ENCODE peak calls at places on chromosomes 3 and 15, in nine cellular contexts. J is PC-3, C is GM23248, K is GM23338, O is SK-N-SH, R is HCT116, Q is MM.1S, M is neural progenitor cell, X is hepatocyte. T is an unnamed sample.

GRCh38 chr3:47578119-47578630 is 490 bp downstream of the CSPG5 start:
- DNase-seq in X (peak), M (peak), O (peak), C (peak), Q (peak), R (no peak), J (no peak), K (peak), T (peak)

GRCh38 chr3:46667657-46668056 is 25.8 kb downstream of the ALS2CL start:
- DNase-seq in J (no peak), O (peak), Q (no peak), C (no peak), X (no peak), K (no peak), R (no peak), M (no peak), T (no peak)

GRCh38 chr3:82581350-82581749 is 819.9 kb upstream of the GBE1 start:
- DNase-seq in K (peak), X (no peak), M (no peak), Q (no peak), J (no peak), O (no peak), C (no peak), R (no peak), T (no peak)

GRCh38 chr15:75648156-75649000 is 666 bp downstream of the SNX33 start:
- DNase-seq in O (peak), M (peak), J (no peak), R (no peak), Q (no peak), X (peak), C (peak), K (peak), T (no peak)

GRCh38 chr3:70863049-70863448 is 550.6 kb upstream of the MDFIC2 start:
- DNase-seq in Q (no peak), J (no peak), X (no peak), C (no peak), M (no peak), R (no peak), O (no peak), K (no peak), T (no peak)

GRCh38 chr3:24390169-24390821 is 104.4 kb downstream of the THRB start:
- DNase-seq in J (no peak), O (no peak), K (no peak), Q (no peak), M (no peak), X (no peak), C (no peak), R (no peak), T (no peak)

GRCh38 chr3:189099505-189100290 is 72.1 kb upstream of the TPRG1 start:
- DNase-seq in X (no peak), O (no peak), C (peak), R (no peak), J (no peak), K (no peak), M (no peak), Q (no peak), T (no peak)

GRCh38 chr3:127646501-127647046 is 17.6 kb downstream of the PODXL2 start:
- DNase-seq in O (peak), Q (no peak), J (no peak), C (peak), R (no peak), X (no peak), K (no peak), M (no peak), T (no peak)

GRCh38 chr3:188848947-188849346 is 322.8 kb upstream of the TPRG1 start:
- DNase-seq in R (no peak), K (no peak), O (no peak), J (no peak), M (no peak), Q (no peak), C (no peak), X (no peak), T (no peak)

GRCh38 chr3:185678027-185678426 is 91.9 kb downstream of the SENP2 start:
- DNase-seq in O (no peak), X (no peak), K (no peak), C (no peak), M (no peak), Q (no peak), R (no peak), J (no peak), T (no peak)

GRCh38 chr15:32774022-32774421 is 56.2 kb downstream of the GREM1 start:
- DNase-seq in C (peak), K (no peak), Q (no peak), X (no peak), M (no peak), J (peak), R (no peak), O (no peak), T (no peak)

GRCh38 chr3:130539005-130539404 is 22.0 kb downstream of the COL6A6 start:
- DNase-seq in R (peak), Q (peak), J (peak), M (peak), O (peak), K (peak), C (peak), X (peak), T (peak)

GRCh38 chr3:194133661-194134230 is 2.2 kb upstream of the HES1 start:
- DNase-seq in Q (no peak), O (no peak), J (peak), X (peak), M (no peak), R (no peak), C (peak), K (peak), T (peak)

GRCh38 chr3:44099566-44100297 is 142.0 kb upstream of the TOPAZ1 start:
- DNase-seq in C (no peak), M (no peak), K (no peak), X (peak), J (no peak), Q (no peak), R (no peak), O (no peak), T (no peak)

GRCh38 chr3:190617185-190617584 is 103.3 kb downstream of the IL1RAP start:
- DNase-seq in J (peak), C (no peak), K (peak), M (peak), X (no peak), O (no peak), R (no peak), Q (no peak), T (peak)

GRCh38 chr3:184145120-184145524 is 10.0 kb downstream of the EIF2B5 start:
- DNase-seq in K (peak), M (peak), R (no peak), Q (peak), X (peak), O (peak), J (peak), C (peak), T (peak)

GRCh38 chr3:151135548-151136337 is 50.3 kb downstream of the MED12L start:
- DNase-seq in M (no peak), Q (peak), X (no peak), O (no peak), K (no peak), R (no peak), C (no peak), J (peak), T (no peak)

GRCh38 chr3:136189043-136189442 is 7.1 kb downstream of the MSL2 start:
- DNase-seq in Q (no peak), X (no peak), C (no peak), O (no peak), M (no peak), R (no peak), K (no peak), J (no peak), T (no peak)

GRCh38 chr3:66419053-66419440 is 81.8 kb downstream of the LRIG1 start:
- DNase-seq in R (no peak), C (no peak), K (no peak), J (no peak), M (no peak), Q (no peak), X (no peak), O (no peak), T (no peak)

GRCh38 chr15:72907733-72908132 is 124.2 kb upstream of the ADPGK start:
- DNase-seq in J (no peak), K (no peak), Q (no peak), X (peak), C (no peak), O (peak), R (no peak), M (no peak), T (no peak)

GRCh38 chr15:56732135-56732880 is 1.0 kb downstream of the ZNF280D start:
- DNase-seq in C (peak), M (no peak), K (peak), O (peak), X (no peak), J (no peak), R (no peak), Q (peak), T (peak)

GRCh38 chr3:132432639-132433038 is 15.3 kb downstream of the DNAJC13 start:
- DNase-seq in K (no peak), O (peak), X (peak), Q (no peak), C (peak), R (peak), M (no peak), J (peak), T (no peak)

GRCh38 chr3:56782215-56782614 is 19.5 kb downstream of the ARHGEF3 start:
- DNase-seq in O (no peak), C (no peak), M (peak), K (no peak), Q (no peak), J (no peak), X (no peak), R (no peak), T (no peak)

GRCh38 chr3:56784452-56785001 is 17.2 kb downstream of the ARHGEF3 start:
- DNase-seq in M (no peak), C (no peak), J (no peak), O (no peak), X (no peak), Q (no peak), K (no peak), R (no peak), T (no peak)

GRCh38 chr3:56785499-56785898 is 16.2 kb downstream of the ARHGEF3 start:
- DNase-seq in J (no peak), M (no peak), O (no peak), C (no peak), K (no peak), X (no peak), Q (no peak), R (no peak), T (no peak)

GRCh38 chr3:56782900-56783299 is 18.8 kb downstream of the ARHGEF3 start:
- DNase-seq in C (no peak), O (no peak), X (no peak), J (no peak), Q (no peak), K (no peak), M (no peak), R (no peak), T (no peak)

GRCh38 chr3:56783644-56784451 is 17.9 kb downstream of the ARHGEF3 start:
- DNase-seq in Q (peak), K (no peak), O (no peak), M (no peak), X (peak), J (peak), C (peak), R (no peak), T (peak)
- TF ChIP-seq EZH2phosphoT487 in Q (no peak), K (no peak), O (no peak), M (no peak), X (peak), J (no peak), C (no peak), R (no peak), T (no peak)

DNA sequence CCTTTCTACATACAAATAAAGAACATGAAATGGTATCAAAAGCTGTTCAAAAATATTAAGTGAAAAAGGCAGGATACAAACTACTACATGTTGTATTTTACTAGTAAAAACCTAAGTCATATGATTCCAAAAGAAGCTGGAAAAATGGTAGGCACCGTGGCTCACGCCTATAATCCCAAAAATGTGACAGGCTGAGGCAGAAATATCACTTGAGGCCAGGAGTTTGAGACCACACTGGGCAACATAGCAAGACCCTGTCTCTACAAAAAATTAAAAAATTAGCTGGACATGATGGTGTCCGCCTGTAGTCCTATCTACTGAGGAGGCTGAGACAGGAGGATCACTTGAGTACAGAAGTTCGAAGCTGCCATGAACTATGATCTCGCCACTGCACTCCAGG is 1.7 kb downstream of the EMC7 start:
- DNase-seq in J (no peak), K (no peak), C (no peak), O (no peak), Q (no peak), M (no peak), X (no peak), R (no peak), T (no peak)
- TF ChIP-seq EZH2phosphoT487 in J (no peak), K (no peak), C (no peak), O (no peak), Q (no peak), M (no peak), X (no peak), R (no peak), T (no peak)

DNA sequence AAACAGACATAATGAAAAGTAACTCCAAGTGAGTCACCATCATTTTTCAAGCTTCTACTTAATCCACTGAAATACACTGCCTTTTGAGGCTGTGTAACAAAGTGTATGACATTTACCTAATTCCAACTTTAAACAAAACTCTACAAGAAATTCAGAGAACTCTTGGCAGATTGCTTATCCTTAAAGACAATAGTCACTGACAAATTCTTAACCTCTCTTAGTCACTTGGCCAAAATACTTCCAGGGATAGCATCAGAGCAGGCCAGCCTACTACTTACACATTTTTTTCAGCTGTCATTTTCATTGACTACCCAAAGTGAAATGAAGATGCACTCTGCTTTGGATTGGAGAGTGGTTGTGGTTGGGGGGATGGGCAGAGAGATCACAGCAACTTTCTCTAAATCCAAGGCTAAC is 3.6 kb downstream of the WWTR1 start:
- DNase-seq in O (no peak), J (peak), Q (no peak), K (no peak), R (no peak), M (no peak), X (no peak), C (peak), T (no peak)
- TF ChIP-seq EZH2phosphoT487 in O (no peak), J (no peak), Q (no peak), K (no peak), R (no peak), M (no peak), X (no peak), C (no peak), T (no peak)

DNA sequence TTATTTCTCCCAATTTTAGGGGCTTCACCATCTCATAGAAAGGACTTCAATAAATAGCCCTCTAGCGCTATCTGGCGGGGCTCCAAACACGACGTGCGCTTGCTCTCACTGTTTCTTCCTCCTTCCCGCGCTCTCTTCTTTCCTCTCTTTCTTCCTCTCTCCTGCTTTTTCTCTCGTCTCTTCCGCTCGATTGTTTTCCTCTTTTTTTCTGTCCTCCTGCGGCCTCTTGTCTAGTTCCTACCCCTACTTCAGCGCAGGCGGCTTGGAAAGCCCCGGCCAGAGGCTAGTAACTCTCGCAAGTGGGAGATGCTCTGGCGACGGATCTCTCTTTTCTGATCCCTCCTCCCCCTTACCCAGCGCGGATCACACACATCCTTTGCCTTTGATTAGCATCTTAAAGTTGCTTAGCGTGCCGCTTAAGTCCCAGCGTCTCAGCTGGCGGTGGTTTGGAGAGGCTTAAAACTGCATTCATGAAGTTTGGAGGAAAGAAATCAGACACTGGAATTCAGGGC is 6.2 kb upstream of the MEIS2 start:
- DNase-seq in Q (peak), C (no peak), M (peak), R (no peak), X (peak), K (peak), O (no peak), J (no peak), T (peak)
- TF ChIP-seq EZH2phosphoT487 in Q (no peak), C (no peak), M (no peak), R (no peak), X (peak), K (no peak), O (no peak), J (no peak), T (no peak)

DNA sequence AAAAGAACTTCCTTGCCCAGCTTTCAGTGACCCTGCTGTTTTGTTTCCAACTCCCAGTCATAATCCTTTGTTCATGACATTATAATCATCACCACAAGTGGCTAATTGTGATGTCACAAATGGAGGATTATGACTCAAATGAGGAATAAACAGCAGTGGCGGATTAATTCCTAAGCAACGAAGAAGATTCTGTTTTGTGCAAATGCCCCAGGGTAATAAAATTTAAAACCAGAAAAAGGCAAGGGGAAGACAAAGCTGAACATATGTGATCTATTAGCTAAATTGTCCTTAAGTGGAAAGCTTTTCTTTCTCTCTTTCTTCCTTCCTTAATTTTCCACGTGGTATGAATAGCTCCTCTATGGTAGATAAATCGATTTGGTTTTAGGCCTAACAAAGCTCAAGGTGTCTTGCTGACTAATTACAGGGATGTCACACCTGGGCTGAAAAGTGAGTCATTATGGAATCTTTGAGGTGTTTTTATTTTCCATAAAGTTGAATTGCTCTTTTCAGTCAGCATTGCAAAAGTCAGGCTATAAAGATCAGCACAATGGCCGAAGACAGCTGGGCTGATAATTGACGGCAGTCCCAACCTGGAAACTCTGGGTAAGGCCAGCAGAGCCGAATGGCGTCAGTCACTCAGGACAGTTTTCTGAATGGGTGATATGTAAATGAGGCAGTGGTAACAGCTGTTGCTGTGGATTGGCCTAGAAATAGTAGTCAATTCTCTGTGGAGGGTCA is 121.5 kb downstream of the PTPRG start:
- DNase-seq in K (no peak), O (no peak), Q (no peak), M (peak), C (peak), X (peak), J (no peak), R (peak), T (no peak)
- TF ChIP-seq EZH2phosphoT487 in K (no peak), O (no peak), Q (no peak), M (no peak), C (no peak), X (no peak), J (no peak), R (no peak), T (no peak)

GRCh38 chr3:170699158-170700053 is 113.5 kb upstream of the SLC7A14 start:
- DNase-seq in O (no peak), M (no peak), J (no peak), X (no peak), R (no peak), Q (no peak), K (no peak), C (no peak), T (no peak)
- TF ChIP-seq EZH2phosphoT487 in O (no peak), M (no peak), J (no peak), X (no peak), R (no peak), Q (no peak), K (no peak), C (no peak), T (no peak)

DNA sequence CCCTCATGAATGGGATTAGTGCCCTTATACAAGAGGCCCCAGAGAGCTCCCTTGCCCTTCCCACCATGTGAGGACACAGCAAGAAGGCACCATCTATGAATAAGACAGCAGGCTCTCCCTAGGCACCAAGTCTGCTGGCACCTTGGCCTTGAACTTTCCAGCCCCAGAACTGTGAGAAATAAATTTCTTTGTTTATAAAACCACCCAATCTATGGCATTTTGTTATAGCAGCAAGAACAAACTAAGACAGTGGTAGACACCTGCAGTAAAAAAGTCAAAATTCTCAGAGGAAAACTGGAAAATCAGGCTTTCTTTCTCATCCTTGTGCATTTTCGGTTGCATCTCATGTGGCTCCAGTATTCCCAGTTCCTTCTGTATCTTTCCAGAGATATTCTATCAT is 90.3 kb downstream of the LSM3 start:
- DNase-seq in J (no peak), K (no peak), R (no peak), X (no peak), M (no peak), C (no peak), Q (no peak), O (no peak), T (no peak)
- TF ChIP-seq EZH2phosphoT487 in J (no peak), K (no peak), R (no peak), X (no peak), M (no peak), C (no peak), Q (no peak), O (no peak), T (no peak)